ENCODE peak calls at places on chromosomes 16 and 17, in six cellular contexts. O is transverse colon, R is heart left ventricle, W is ovary, F is A549, Q is testis. S is an unnamed sample.

GRCh38 chr16:76768948-76769347 is 422.0 kb upstream of the MON1B start:
- DNase-seq in W (no peak), F (no peak), O (no peak), Q (no peak), R (no peak), S (no peak)

GRCh38 chr16:19168173-19169080 is at the start of gene SYT17:
- DNase-seq in R (peak), F (peak), Q (no peak), W (no peak), O (peak), S (no peak)

GRCh38 chr16:1054660-1055556 is 17.6 kb upstream of the SSTR5 start:
- DNase-seq in F (peak), O (peak), Q (peak), R (peak), W (no peak), S (peak)

GRCh38 chr16:2210386-2211365 is at the start of gene BRICD5:
- DNase-seq in W (no peak), F (no peak), R (no peak), O (no peak), Q (peak), S (no peak)

GRCh38 chr17:74117999-74118421 is 85.5 kb upstream of the RPL38 start:
- DNase-seq in F (no peak), O (no peak), Q (no peak), W (no peak), R (no peak), S (no peak)

GRCh38 chr17:82875418-82875856 is 35.6 kb upstream of the ZNF750 start:
- DNase-seq in W (no peak), R (no peak), O (no peak), Q (no peak), F (no peak), S (no peak)

GRCh38 chr16:12903325-12904040 is 2.1 kb downstream of the SHISA9 start:
- DNase-seq in F (no peak), W (no peak), Q (no peak), R (no peak), O (no peak), S (no peak)

GRCh38 chr16:85454171-85454883 is 158.8 kb upstream of the GSE1 start:
- DNase-seq in W (no peak), O (no peak), Q (no peak), F (no peak), R (no peak), S (no peak)

DNA sequence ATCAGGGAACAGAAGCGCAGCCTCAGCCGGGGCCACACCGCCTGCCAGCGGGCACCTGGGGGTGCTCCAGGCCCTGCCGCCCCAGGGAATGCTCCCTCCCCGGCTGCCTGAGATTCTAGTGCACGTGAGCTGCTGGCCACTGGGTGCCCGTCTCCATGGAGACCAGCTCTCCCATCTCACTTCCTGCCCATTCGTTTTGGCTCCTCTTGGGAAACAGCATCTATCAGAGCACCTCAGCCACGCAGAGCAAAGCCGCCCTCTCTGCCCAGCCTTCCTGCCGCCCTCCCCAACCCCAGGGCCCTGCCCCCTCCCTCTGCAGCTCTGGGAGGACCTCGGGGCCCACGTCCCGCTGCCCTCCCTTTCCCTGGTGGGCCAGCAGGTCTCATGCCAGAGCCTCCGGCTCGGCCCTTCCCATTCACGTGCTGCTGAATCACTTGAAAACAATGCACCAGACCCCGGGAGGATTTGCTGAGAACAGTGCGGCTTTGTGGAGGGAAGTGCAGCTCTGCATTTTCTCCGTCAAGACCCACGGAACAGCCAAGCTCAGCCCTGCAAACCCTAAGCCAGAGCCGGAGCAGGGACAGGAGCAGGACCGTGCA is 19.4 kb downstream of the CEP295NL start:
- DNase-seq in Q (peak), W (peak), O (peak), F (peak), R (peak), S (no peak)
- TF ChIP-seq POLR2A in Q (no peak), W (peak), O (peak), F (no peak), R (peak), S (no peak)

DNA sequence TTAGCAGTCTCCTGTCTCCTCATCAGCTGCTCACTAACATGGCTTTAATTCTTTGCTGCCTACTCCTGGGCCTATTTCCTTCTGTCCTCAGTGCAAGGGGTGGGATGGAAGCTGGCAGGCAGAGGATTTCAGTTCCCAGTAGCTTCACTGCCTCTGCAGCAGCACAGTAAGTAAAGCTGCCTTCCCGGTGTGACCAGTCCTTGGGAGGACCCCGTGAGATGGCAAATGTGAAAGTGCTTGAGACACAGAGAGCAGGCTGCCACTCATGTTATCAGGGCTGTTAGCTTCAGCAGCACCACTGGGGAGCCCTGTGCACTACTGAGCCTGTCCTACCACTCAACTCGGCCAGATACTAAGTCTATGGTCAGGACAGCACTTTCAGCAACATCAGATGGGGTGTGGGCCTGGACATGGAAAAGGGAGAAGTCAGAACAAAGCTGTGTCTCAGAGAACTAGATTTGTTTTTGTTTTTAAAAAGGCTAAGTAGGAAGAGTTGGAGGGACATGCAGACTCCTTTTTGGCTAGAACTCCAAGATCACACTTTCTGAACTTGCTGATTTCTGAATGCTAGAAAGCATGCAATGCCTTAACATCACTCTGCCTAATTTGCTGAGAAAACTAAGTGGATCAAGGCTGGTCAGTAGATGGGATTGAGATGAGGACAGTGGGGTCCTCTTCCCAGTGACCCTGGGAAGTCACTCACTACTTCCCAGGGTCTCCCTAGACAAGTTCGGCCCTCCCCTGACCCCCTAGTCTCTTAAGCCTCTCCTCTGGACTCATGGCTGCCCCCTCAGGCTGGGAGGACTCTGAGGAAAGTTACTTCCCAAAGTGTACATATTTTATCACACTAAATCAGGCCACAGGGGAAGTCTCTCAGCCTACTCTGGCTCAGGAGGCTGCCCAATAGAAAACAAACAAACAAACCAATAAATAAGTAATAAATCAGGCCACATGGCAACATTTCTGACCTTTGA is 1.1 kb downstream of the ACSF2 start:
- DNase-seq in R (peak), F (peak), Q (peak), O (peak), W (peak), S (peak)
- TF ChIP-seq POLR2A in R (no peak), F (no peak), Q (no peak), O (peak), W (no peak), S (no peak)

GRCh38 chr17:16283705-16284104 is 66.7 kb downstream of the PIGL start:
- DNase-seq in R (no peak), W (no peak), F (no peak), Q (no peak), O (no peak), S (no peak)

GRCh38 chr17:16286947-16287562 is 66.2 kb downstream of the CENPV start:
- DNase-seq in Q (no peak), F (no peak), R (peak), W (peak), O (peak), S (peak)

GRCh38 chr17:16287563-16288027 is 65.7 kb downstream of the CENPV start:
- DNase-seq in Q (no peak), R (peak), W (peak), O (peak), F (no peak), S (peak)

GRCh38 chr17:16285646-16286008 is 67.6 kb downstream of the CENPV start:
- DNase-seq in W (no peak), R (no peak), O (no peak), Q (no peak), F (no peak), S (no peak)

DNA sequence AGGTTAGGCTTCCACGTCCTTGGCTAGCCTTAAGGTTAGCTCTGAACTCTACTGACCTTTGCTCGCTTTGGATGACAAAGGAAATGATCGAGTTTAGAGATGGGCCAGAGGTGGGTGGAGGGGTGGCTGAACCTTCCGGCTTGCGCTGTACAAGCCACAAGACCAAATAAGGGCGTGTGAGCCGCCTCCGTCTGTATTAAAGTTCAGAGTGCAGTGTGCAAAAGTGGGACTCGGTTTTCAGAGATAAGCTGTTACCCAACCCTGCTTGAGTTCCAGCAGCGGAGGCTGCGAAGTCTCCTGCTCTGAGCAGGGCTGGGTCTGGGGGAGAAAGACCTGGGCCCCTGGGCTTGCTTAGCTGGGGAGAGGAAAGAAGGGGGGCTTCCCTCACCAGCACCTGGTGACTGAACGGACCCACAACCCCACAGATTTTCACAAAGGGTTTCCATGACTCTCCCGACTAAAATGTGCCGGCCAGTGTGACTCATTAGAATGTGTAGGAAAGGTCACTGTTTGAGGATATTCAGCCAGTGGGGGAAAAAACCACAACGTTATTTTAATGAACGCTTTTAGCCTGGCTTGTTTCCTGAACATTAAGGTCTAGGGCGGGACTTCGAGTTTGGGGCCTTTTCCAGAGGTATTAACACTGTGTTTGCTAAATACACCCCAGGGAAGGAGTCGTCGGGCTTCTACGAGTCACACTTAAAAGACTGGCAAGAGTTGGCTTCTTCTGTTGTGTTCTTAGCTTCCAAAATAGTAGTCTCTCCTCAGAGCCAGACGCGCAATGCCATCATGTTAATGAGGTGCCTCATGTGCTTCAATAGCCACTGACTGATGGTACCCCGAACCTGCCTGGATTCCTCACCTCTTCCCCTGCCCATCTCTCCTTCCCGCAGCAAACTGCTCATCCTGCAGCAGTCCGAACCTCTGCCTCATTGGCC is 67.0 kb downstream of the CENPV start:
- DNase-seq in R (peak), W (peak), F (peak), O (peak), Q (peak), S (peak)
- TF ChIP-seq POLR2A in R (peak), W (peak), F (peak), O (peak), Q (no peak), S (peak)

GRCh38 chr17:53141280-53141679 is 681.4 kb upstream of the KIF2B start:
- DNase-seq in F (no peak), R (no peak), O (no peak), Q (no peak), W (no peak), S (no peak)

GRCh38 chr17:53148058-53148457 is 674.7 kb upstream of the KIF2B start:
- DNase-seq in O (no peak), F (no peak), R (no peak), W (no peak), Q (no peak), S (no peak)

GRCh38 chr17:53137919-53138318 is 684.8 kb upstream of the KIF2B start:
- DNase-seq in F (no peak), R (no peak), W (no peak), Q (no peak), O (no peak), S (no peak)

GRCh38 chr17:53141731-53142130 is 681.0 kb upstream of the KIF2B start:
- DNase-seq in Q (no peak), R (no peak), F (no peak), W (no peak), O (no peak), S (no peak)

GRCh38 chr17:53142890-53143289 is 679.8 kb upstream of the KIF2B start:
- DNase-seq in Q (peak), O (no peak), W (no peak), R (no peak), F (no peak), S (no peak)
- TF ChIP-seq POLR2A in Q (no peak), O (no peak), W (no peak), R (no peak), F (no peak), S (no peak)

GRCh38 chr17:21289902-21290571 is 5.5 kb downstream of the MAP2K3 start:
- DNase-seq in W (peak), O (no peak), R (peak), F (no peak), Q (no peak), S (no peak)
- TF ChIP-seq POLR2A in W (no peak), O (no peak), R (no peak), F (no peak), Q (no peak), S (no peak)

GRCh38 chr16:57387598-57388354 is 15.5 kb downstream of the CX3CL1 start:
- DNase-seq in Q (no peak), W (no peak), O (no peak), F (no peak), R (no peak), S (no peak)
- TF ChIP-seq POLR2A in Q (no peak), W (no peak), O (no peak), F (no peak), R (no peak), S (no peak)

DNA sequence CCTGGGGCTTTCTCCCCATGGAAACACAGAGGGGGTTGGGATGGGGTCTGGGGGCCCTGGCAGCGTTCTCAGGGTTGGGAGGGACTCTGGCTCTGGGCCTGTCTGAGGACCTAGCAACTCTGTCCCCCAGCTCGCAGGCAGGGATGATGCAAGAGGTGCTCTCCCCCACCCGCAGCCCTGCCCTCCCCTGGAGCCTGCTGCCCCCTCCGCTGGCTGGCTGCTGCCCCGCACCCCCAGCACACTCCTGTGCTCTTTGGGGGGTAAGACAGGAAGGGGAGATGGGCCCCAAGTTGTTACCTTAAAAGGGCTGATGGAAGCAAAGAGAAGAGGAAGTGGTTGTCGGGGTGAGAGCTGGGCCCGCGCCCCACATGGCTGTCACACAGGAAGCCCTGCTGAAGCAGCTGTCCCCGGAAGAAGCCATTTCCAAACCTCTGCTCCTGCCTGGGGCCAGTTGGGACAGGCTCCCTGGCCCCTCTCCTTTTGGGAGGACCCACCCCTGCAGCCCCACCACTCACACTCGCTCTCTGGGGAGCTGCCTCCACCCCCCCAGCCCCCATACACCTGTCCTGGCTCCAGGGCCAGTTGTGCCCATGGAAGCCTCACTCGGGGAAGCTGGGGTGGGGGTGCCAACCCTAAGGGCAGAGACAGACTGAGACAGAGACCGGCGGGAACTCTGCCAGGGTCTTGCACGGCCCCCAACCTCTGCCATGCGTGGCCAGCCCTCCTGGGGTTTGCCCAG is 2.5 kb downstream of the CORO1A start:
- DNase-seq in R (peak), F (no peak), Q (no peak), W (no peak), O (peak), S (no peak)
- TF ChIP-seq POLR2A in R (no peak), F (no peak), Q (no peak), W (no peak), O (no peak), S (no peak)

DNA sequence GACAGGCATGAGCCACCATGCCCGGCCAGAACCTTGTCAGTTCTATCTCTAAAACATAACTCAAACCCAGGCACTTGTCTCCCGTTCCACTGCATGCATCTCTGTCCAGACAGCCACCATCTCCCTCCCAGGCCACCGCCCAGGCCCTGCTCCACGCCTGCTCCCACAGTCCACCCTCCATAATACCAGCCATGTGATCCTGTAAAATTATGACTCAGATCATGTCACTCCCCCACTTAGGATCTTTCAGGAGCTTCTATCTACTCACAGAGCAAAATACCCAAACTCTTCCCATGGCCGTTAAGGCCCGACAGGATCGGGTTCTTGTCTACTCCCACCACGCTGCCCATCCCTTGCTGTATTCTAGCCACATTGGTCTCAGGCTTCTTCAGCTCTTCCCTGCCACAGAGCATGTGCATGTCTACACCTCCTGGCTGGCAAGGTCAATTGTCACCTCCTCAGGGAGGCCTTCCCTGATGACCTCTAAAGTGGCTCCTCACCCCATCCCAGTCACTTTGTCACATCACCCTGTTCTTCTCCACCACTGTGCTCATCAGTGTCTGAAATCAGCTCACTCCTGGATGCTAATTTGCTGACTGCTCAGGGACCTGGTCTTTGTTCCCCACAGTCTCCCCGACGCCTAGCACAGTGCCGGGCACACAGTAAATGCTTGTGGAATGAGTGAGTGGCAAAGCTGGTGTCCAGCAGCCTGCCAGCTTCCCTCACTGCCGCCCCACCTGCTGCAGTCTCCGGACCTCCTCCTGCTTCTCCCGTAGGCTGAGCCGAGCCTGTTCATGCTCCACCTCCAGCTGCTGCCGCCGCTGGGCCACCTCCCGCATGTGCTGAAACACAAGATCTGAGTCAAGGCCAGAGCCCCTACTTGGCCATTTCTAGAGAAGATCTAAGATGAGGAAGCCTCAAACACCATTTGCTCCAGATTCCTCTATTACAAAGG is 6.7 kb downstream of the TSPOAP1 start:
- DNase-seq in W (no peak), Q (no peak), R (no peak), O (no peak), F (no peak), S (no peak)
- TF ChIP-seq POLR2A in W (no peak), Q (no peak), R (no peak), O (no peak), F (no peak), S (no peak)

GRCh38 chr16:70437017-70437581 is 1.8 kb downstream of the ST3GAL2 start:
- DNase-seq in O (no peak), W (peak), R (no peak), Q (peak), F (no peak), S (peak)
- TF ChIP-seq POLR2A in O (no peak), W (no peak), R (no peak), Q (no peak), F (no peak), S (no peak)

GRCh38 chr16:30652005-30652296 is 1.2 kb downstream of the PRR14 start:
- DNase-seq in F (no peak), W (no peak), O (no peak), Q (no peak), R (no peak), S (no peak)

GRCh38 chr16:30652718-30653117 is 2.0 kb downstream of the PRR14 start:
- DNase-seq in W (no peak), F (no peak), Q (no peak), R (no peak), O (no peak), S (no peak)

GRCh38 chr16:30649725-30650368 is 913 bp upstream of the PRR14 start:
- DNase-seq in Q (peak), O (no peak), F (no peak), R (no peak), W (no peak), S (no peak)

GRCh38 chr16:30651124-30652004 is 604 bp downstream of the PRR14 start:
- DNase-seq in Q (peak), F (peak), O (peak), W (peak), R (peak), S (peak)

GRCh38 chr16:30650369-30651123 is at the start of gene PRR14:
- DNase-seq in R (peak), W (peak), Q (peak), O (peak), F (peak), S (peak)
- TF ChIP-seq POLR2A in R (peak), W (peak), Q (no peak), O (peak), F (no peak), S (peak)

S was measured in erythroblast.